ENCODE peak calls at places on chromosomes 4 and X, in eight cellular contexts. B is astrocyte; T is AG04450; D is gastrocnemius medialis; Q is colonic mucosa; J is body of pancreas; V is CD8-positive, alpha-beta T cell; E is brain microvascular endothelial cell. R is an unnamed sample.

GRCh38 chr4:10715696-10716095 is 31.1 kb upstream of the CLNK start:
- DNase-seq in B (peak; percentile 67), T (no peak), D (no peak), Q (no peak), J (no peak), V (no peak), E (no peak), R (no peak)

GRCh38 chr4:182504440-182504839 is 261.2 kb downstream of the TENM3 start:
- DNase-seq in B (peak; percentile 30), T (no peak), D (no peak), Q (no peak), J (no peak), V (no peak), E (no peak), R (no peak)

GRCh38 chr4:126756050-126756809 is 876.5 kb upstream of the INTU start:
- DNase-seq in B (no peak), T (no peak), D (no peak), Q (no peak), J (no peak), V (no peak), E (no peak), R (no peak)

GRCh38 chr4:143482753-143483362 is 30.6 kb upstream of the SMARCA5 start:
- DNase-seq in B (peak; percentile 27), T (peak; percentile 36), D (no peak), Q (no peak), J (peak; percentile 26), V (no peak), E (peak; percentile 32), R (no peak)

GRCh38 chr4:81084029-81084428 is 53.5 kb downstream of the BMP3 start:
- DNase-seq in B (peak; percentile 2), T (peak; percentile 10), D (no peak), Q (no peak), J (no peak), V (no peak), E (peak; percentile 9), R (no peak)

GRCh38 chr4:76993787-76994641 is 44.5 kb downstream of the SEPTIN11 start:
- DNase-seq in B (no peak), T (no peak), D (peak; percentile 43), Q (no peak), J (peak; percentile 15), V (peak; percentile 46), E (no peak), R (no peak)

GRCh38 chrX:112477653-112478052 is 202.1 kb downstream of the LHFPL1 start:
- DNase-seq in B (no peak), T (no peak), D (no peak), Q (no peak), J (no peak), V (no peak), E (no peak), R (no peak)

GRCh38 chr4:182908124-182908523 is 9.1 kb downstream of the DCTD start:
- DNase-seq in B (no peak), T (no peak), D (no peak), Q (no peak), J (no peak), V (no peak), E (no peak), R (no peak)

GRCh38 chrX:53093177-53093655 is 726 bp upstream of the KANTR start:
- DNase-seq in B (peak; percentile 54), T (no peak), D (peak; percentile 56), Q (peak; percentile 87), J (peak; percentile 87), V (peak; percentile 73), E (peak; percentile 73), R (peak; percentile 92)

GRCh38 chr4:129561886-129562285 is 465.9 kb downstream of the C4orf33 start:
- DNase-seq in B (peak; percentile 34), T (no peak), D (no peak), Q (no peak), J (no peak), V (no peak), E (peak; percentile 61), R (no peak)

GRCh38 chrX:52574416-52575275 is 57.8 kb upstream of the XAGE1B start:
- DNase-seq in B (peak; percentile 29), T (peak; percentile 1), D (no peak), Q (peak; percentile 41), J (peak; percentile 32), V (peak; percentile 14), E (peak; percentile 36), R (no peak)

GRCh38 chrX:120000490-120001246 is 57.1 kb upstream of the NKAP start:
- DNase-seq in B (no peak), T (no peak), D (no peak), Q (no peak), J (no peak), V (peak; percentile 14), E (no peak), R (no peak)

GRCh38 chr4:20318011-20318898 is 66.5 kb downstream of the SLIT2 start:
- DNase-seq in B (no peak), T (no peak), D (no peak), Q (no peak), J (no peak), V (no peak), E (no peak), R (no peak)

GRCh38 chr4:88817740-88818139 is 120.1 kb upstream of the NAP1L5 start:
- DNase-seq in B (no peak), T (no peak), D (no peak), Q (no peak), J (no peak), V (no peak), E (no peak), R (no peak)

GRCh38 chr4:88822034-88822433 is 124.4 kb upstream of the NAP1L5 start:
- DNase-seq in B (no peak), T (no peak), D (no peak), Q (no peak), J (no peak), V (no peak), E (no peak), R (no peak)

GRCh38 chr4:88818650-88819470 is 121.2 kb upstream of the NAP1L5 start:
- DNase-seq in B (no peak), T (peak; percentile 20), D (no peak), Q (peak; percentile 69), J (peak; percentile 63), V (peak; percentile 37), E (peak; percentile 46), R (peak; percentile 59)

GRCh38 chr4:88823058-88823919 is 125.7 kb upstream of the NAP1L5 start:
- DNase-seq in B (peak; percentile 97), T (peak; percentile 90), D (peak; percentile 86), Q (peak; percentile 93), J (peak; percentile 94), V (peak; percentile 55), E (peak; percentile 97), R (peak; percentile 93)

GRCh38 chr4:88820723-88821368 is 123.2 kb upstream of the NAP1L5 start:
- DNase-seq in B (no peak), T (no peak), D (no peak), Q (no peak), J (peak; percentile 19), V (no peak), E (no peak), R (no peak)
- H3K27ac ChIP-seq in B (no peak overlapping the region), T (no peak overlapping the region), D (peak overlapping the region; percentile 85), Q (peak overlapping the region; percentile 62), J (peak overlapping the region; percentile 91), V (no peak overlapping the region), E (no peak overlapping the region), R (no peak overlapping the region)

GRCh38 chr4:168734703-168735688 is 238.1 kb downstream of the PALLD start:
- DNase-seq in B (no peak), T (no peak), D (no peak), Q (no peak), J (no peak), V (no peak), E (no peak), R (no peak)
- H3K27ac ChIP-seq in B (peak overlapping the region; percentile 0), T (no peak overlapping the region), D (no peak overlapping the region), Q (no peak overlapping the region), J (no peak overlapping the region), V (no peak overlapping the region), E (no peak overlapping the region), R (no peak overlapping the region)

DNA sequence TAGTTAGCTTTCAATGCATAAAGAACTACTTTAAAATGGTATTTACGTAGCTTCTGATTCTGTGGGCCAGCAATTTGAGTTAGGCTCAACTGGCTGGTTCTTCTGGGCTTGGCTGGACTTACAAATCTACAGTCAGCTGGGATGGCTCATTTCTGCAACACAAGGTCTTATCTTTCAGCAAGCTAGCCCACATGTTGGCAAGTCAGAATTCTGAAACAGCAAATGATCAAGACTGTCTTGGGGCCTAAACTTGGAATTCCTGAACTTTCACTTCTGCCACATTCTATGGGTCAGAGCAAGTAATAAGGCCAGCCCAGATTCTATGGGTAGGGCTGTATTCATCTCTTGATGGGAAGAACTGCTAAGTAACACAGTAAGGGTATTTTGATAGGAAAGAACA is 522.4 kb downstream of the IQCM start:
- DNase-seq in B (no peak), T (no peak), D (no peak), Q (no peak), J (no peak), V (no peak), E (no peak), R (peak; percentile 19)
- H3K27ac ChIP-seq in B (no peak overlapping the region), T (no peak overlapping the region), D (no peak overlapping the region), Q (no peak overlapping the region), J (no peak overlapping the region), V (no peak overlapping the region), E (no peak overlapping the region), R (no peak overlapping the region)

DNA sequence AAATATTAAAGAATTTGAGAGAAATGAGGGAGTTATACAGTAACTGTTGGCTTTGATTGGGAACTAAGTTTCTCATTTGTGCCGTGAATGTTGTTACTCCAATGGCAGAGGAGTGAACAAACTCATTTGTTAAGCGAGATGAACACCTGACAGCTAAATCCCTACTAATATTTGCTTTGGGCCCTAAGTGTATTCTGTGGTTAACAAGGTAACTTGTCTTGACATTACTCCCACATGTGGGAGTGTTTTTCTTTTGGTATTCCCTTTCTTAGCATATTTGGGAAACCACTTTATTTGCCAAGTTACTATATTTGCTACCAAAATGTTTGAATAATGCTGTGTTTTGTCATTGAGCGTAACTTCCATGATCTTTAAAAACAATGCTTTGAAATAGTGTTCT is 82.4 kb downstream of the ARHGAP10 start:
- DNase-seq in B (peak; percentile 50), T (no peak), D (no peak), Q (no peak), J (no peak), V (no peak), E (no peak), R (no peak)
- H3K27ac ChIP-seq in B (no peak overlapping the region), T (no peak overlapping the region), D (no peak overlapping the region), Q (no peak overlapping the region), J (no peak overlapping the region), V (no peak overlapping the region), E (no peak overlapping the region), R (no peak overlapping the region)

GRCh38 chr4:112213850-112214249 is 17.7 kb upstream of the AP1AR start:
- DNase-seq in B (peak; percentile 54), T (peak; percentile 63), D (no peak), Q (no peak), J (no peak), V (no peak), E (peak; percentile 31), R (no peak)

GRCh38 chr4:112210777-112211176 is 20.8 kb upstream of the AP1AR start:
- DNase-seq in B (no peak), T (no peak), D (no peak), Q (no peak), J (no peak), V (no peak), E (no peak), R (no peak)

GRCh38 chr4:112214397-112215264 is 17.0 kb upstream of the AP1AR start:
- DNase-seq in B (peak; percentile 14), T (no peak), D (no peak), Q (no peak), J (no peak), V (no peak), E (no peak), R (no peak)

GRCh38 chr4:112213091-112213490 is 18.5 kb upstream of the AP1AR start:
- DNase-seq in B (no peak), T (no peak), D (no peak), Q (peak; percentile 47), J (no peak), V (no peak), E (no peak), R (no peak)
- H3K27ac ChIP-seq in B (no peak overlapping the region), T (no peak overlapping the region), D (no peak overlapping the region), Q (no peak overlapping the region), J (no peak overlapping the region), V (no peak overlapping the region), E (no peak overlapping the region), R (no peak overlapping the region)

R was measured in right cardiac atrium.